ENCODE peak calls at places on chromosomes 2 and 18, in eight cellular contexts. T is CD4-positive, alpha-beta T cell; D is left lung; N is fibroblast of villous mesenchyme; Y is brain microvascular endothelial cell; P is mesothelial cell of epicardium; W is epithelial cell of proximal tubule; C is fibroblast of pulmonary artery. X is an unnamed sample.

GRCh38 chr2:109494351-109494750 is 119.4 kb downstream of the SEPTIN10 start:
- DNase-seq in T (no peak), D (no peak), N (no peak), Y (no peak), P (no peak), W (no peak), C (no peak), X (no peak)

GRCh38 chr18:10122116-10122515 is 208.3 kb downstream of the VAPA start:
- DNase-seq in T (no peak), D (no peak), N (peak), Y (peak), P (no peak), W (no peak), C (peak), X (no peak)

GRCh38 chr2:63788070-63788469 is 53.6 kb upstream of the UGP2 start:
- DNase-seq in T (no peak), D (no peak), N (peak), Y (peak), P (no peak), W (no peak), C (peak), X (no peak)

GRCh38 chr2:6793371-6793770 is 72.3 kb downstream of the CMPK2 start:
- DNase-seq in T (no peak), D (no peak), N (peak), Y (no peak), P (no peak), W (peak), C (no peak), X (no peak)

GRCh38 chr2:237955640-237956401 is 11.0 kb upstream of the UBE2F start:
- DNase-seq in T (no peak), D (no peak), N (no peak), Y (no peak), P (no peak), W (no peak), C (no peak), X (no peak)

GRCh38 chr2:71461304-71461671 is 7.9 kb downstream of the DYSF start:
- DNase-seq in T (no peak), D (no peak), N (no peak), Y (no peak), P (no peak), W (no peak), C (no peak), X (no peak)

GRCh38 chr2:172196768-172197322 is 94.1 kb upstream of the DLX2 start:
- DNase-seq in T (peak), D (peak), N (no peak), Y (peak), P (no peak), W (no peak), C (no peak), X (no peak)

GRCh38 chr2:187618813-187619212 is 64.6 kb upstream of the TFPI start:
- DNase-seq in T (no peak), D (no peak), N (peak), Y (peak), P (no peak), W (no peak), C (peak), X (no peak)

GRCh38 chr2:117618607-117619006 is 195.9 kb upstream of the DDX18 start:
- DNase-seq in T (no peak), D (no peak), N (no peak), Y (no peak), P (no peak), W (no peak), C (no peak), X (no peak)
- TF ChIP-seq CTCF in T (no peak), D (no peak), N (no peak), Y (no peak), P (no peak), W (no peak), C (no peak), X (no peak)

GRCh38 chr2:43077876-43078275 is 148.5 kb downstream of the ZFP36L2 start:
- DNase-seq in T (no peak), D (no peak), N (no peak), Y (no peak), P (no peak), W (no peak), C (no peak), X (no peak)

GRCh38 chr2:43078781-43079755 is 147.3 kb downstream of the ZFP36L2 start:
- DNase-seq in T (no peak), D (no peak), N (no peak), Y (no peak), P (no peak), W (no peak), C (no peak), X (no peak)

GRCh38 chr2:43075906-43076585 is 150.4 kb downstream of the ZFP36L2 start:
- DNase-seq in T (no peak), D (no peak), N (peak), Y (peak), P (no peak), W (no peak), C (peak), X (no peak)

GRCh38 chr2:43076676-43077075 is 149.7 kb downstream of the ZFP36L2 start:
- DNase-seq in T (no peak), D (no peak), N (no peak), Y (no peak), P (no peak), W (no peak), C (no peak), X (no peak)

GRCh38 chr2:43078301-43078700 is 148.1 kb downstream of the ZFP36L2 start:
- DNase-seq in T (no peak), D (no peak), N (no peak), Y (no peak), P (no peak), W (no peak), C (no peak), X (no peak)
- TF ChIP-seq CTCF in T (no peak), D (no peak), N (no peak), Y (no peak), P (no peak), W (no peak), C (no peak), X (no peak)

GRCh38 chr2:10820562-10820961 is 8.0 kb upstream of the PDIA6 start:
- DNase-seq in T (no peak), D (no peak), N (no peak), Y (no peak), P (no peak), W (no peak), C (no peak), X (no peak)

GRCh38 chr2:10814571-10815331 is 2.2 kb upstream of the PDIA6 start:
- DNase-seq in T (no peak), D (no peak), N (no peak), Y (no peak), P (no peak), W (no peak), C (no peak), X (no peak)

GRCh38 chr2:10819714-10820314 is 7.2 kb upstream of the PDIA6 start:
- DNase-seq in T (no peak), D (no peak), N (no peak), Y (no peak), P (no peak), W (no peak), C (no peak), X (no peak)

GRCh38 chr2:10818986-10819385 is 6.4 kb upstream of the PDIA6 start:
- DNase-seq in T (no peak), D (no peak), N (no peak), Y (no peak), P (no peak), W (no peak), C (no peak), X (no peak)

GRCh38 chr2:10817413-10817812 is 4.8 kb upstream of the PDIA6 start:
- DNase-seq in T (no peak), D (no peak), N (no peak), Y (no peak), P (no peak), W (no peak), C (no peak), X (no peak)
- TF ChIP-seq CTCF in T (peak), D (no peak), N (peak), Y (peak), P (peak), W (peak), C (peak), X (no peak)

GRCh38 chr2:207341816-207342215 is 176.1 kb upstream of the KLF7 start:
- DNase-seq in T (no peak), D (no peak), N (no peak), Y (no peak), P (no peak), W (no peak), C (no peak), X (no peak)
- TF ChIP-seq CTCF in T (no peak), D (no peak), N (no peak), Y (peak), P (no peak), W (peak), C (no peak), X (no peak)

DNA sequence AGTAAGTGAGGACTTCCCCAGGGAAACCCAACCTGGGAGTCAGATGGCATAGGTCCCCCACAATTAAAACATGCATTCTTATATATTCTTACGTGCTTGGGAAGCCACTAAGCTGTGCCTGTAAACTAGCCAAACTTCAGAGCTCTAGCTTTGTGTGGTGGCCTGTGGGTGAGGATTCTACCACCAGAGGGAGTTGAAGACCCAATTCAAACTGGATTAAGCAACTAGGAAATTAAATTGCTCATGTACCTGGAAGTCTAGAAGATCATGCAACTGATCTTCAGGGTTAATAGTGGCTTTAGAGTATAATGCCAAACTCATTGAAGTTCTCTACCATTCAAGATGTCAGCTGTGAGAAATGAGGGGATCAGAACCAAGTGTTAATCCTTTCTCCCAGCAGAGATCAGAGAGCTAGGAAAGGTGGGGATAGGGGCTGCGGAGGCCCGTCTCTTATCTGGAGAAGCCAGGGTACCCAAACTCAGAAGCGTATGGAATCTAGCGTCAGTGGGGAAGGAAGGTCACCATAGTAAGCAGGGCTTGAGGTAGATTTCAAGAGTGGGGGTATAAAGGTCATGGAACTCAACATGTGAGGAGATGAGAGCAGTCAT is 53.2 kb upstream of the CCDC85A start:
- DNase-seq in T (no peak), D (no peak), N (peak), Y (peak), P (no peak), W (no peak), C (peak), X (no peak)
- TF ChIP-seq CTCF in T (no peak), D (peak), N (peak), Y (peak), P (peak), W (peak), C (peak), X (no peak)

GRCh38 chr18:67463829-67464228 is 52.7 kb downstream of the DSEL start:
- DNase-seq in T (no peak), D (no peak), N (peak), Y (no peak), P (no peak), W (no peak), C (no peak), X (no peak)
- TF ChIP-seq CTCF in T (no peak), D (peak), N (peak), Y (peak), P (no peak), W (peak), C (peak), X (no peak)

GRCh38 chr2:183172220-183172887 is 48.1 kb downstream of the NUP35 start:
- DNase-seq in T (no peak), D (no peak), N (no peak), Y (no peak), P (no peak), W (no peak), C (no peak), X (no peak)
- TF ChIP-seq CTCF in T (no peak), D (no peak), N (no peak), Y (no peak), P (no peak), W (no peak), C (no peak), X (no peak)

GRCh38 chr2:21165350-21165749 is 41.6 kb downstream of the TDRD15 start:
- DNase-seq in T (no peak), D (no peak), N (no peak), Y (no peak), P (no peak), W (no peak), C (peak), X (no peak)
- TF ChIP-seq CTCF in T (no peak), D (peak), N (no peak), Y (no peak), P (no peak), W (peak), C (peak), X (no peak)

DNA sequence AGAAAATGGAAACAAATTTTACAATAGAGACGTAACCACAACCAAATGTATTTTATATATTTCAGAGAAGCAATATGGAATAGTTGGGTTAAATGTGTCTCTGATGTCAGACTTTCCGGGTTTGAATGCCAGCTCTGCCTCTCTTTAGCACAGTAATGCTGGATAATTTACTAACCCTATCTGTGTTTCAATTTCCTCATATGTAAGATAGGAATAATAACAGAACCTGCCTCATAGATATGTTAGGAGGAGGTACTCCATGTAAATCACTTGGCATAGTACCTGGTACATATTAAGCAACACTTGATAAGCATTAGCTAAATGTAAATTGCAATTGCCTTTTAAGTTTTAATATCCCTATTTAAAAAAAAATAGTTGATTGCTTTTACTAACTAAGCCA is 231.3 kb upstream of the ZC3H15 start:
- DNase-seq in T (no peak), D (no peak), N (no peak), Y (no peak), P (no peak), W (no peak), C (no peak), X (no peak)
- TF ChIP-seq CTCF in T (no peak), D (no peak), N (no peak), Y (no peak), P (no peak), W (no peak), C (no peak), X (no peak)

X was measured in omental fat pad.